ENCODE peak calls at places on chromosomes 6 and 20, in eight cellular contexts. R, J, I, O, M, S, P and Z are unnamed samples.

GRCh38 chr6:5020142-5020541 is 16.3 kb upstream of the RPP40 start:
- DNase-seq in R (no peak), J (no peak), I (no peak), O (no peak), M (no peak), S (no peak), P (no peak), Z (no peak)

GRCh38 chr6:53411451-53411850 is 62.7 kb upstream of the ELOVL5 start:
- DNase-seq in R (no peak), J (no peak), I (no peak), O (no peak), M (no peak), S (no peak), P (no peak), Z (no peak)

GRCh38 chr6:154414021-154414813 is 57.6 kb upstream of the IPCEF1 start:
- DNase-seq in R (no peak), J (no peak), I (no peak), O (no peak), M (peak; percentile 69), S (peak; percentile 75), P (no peak), Z (no peak)

GRCh38 chr20:5135363-5136012 is 8.7 kb downstream of the CDS2 start:
- DNase-seq in R (no peak), J (no peak), I (no peak), O (no peak), M (no peak), S (no peak), P (no peak), Z (no peak)

GRCh38 chr6:37347177-37348145 is 6.3 kb upstream of the RNF8 start:
- DNase-seq in R (no peak), J (no peak), I (no peak), O (no peak), M (no peak), S (no peak), P (no peak), Z (no peak)

GRCh38 chr6:33455051-33455450 is 675 bp downstream of the ZBTB9 start:
- DNase-seq in R (no peak), J (no peak), I (no peak), O (no peak), M (no peak), S (no peak), P (no peak), Z (no peak)

GRCh38 chr6:31727034-31727716 is 1.9 kb downstream of the DDAH2 start:
- DNase-seq in R (no peak), J (no peak), I (peak; percentile 51), O (no peak), M (no peak), S (no peak), P (no peak), Z (peak; percentile 77)

GRCh38 chr20:47574616-47575401 is 73.1 kb downstream of the NCOA3 start:
- DNase-seq in R (no peak), J (peak; percentile 50), I (no peak), O (no peak), M (no peak), S (peak; percentile 9), P (no peak), Z (no peak)

GRCh38 chr6:26224940-26225847 is 138.0 kb downstream of the HFE start:
- DNase-seq in R (no peak), J (no peak), I (no peak), O (no peak), M (peak; percentile 86), S (no peak), P (no peak), Z (no peak)

GRCh38 chr6:46612645-46613044 is 40.0 kb downstream of the CYP39A1 start:
- DNase-seq in R (no peak), J (peak; percentile 25), I (no peak), O (no peak), M (no peak), S (no peak), P (no peak), Z (no peak)

GRCh38 chr20:36118372-36118771 is 36.2 kb upstream of the EPB41L1 start:
- DNase-seq in R (no peak), J (no peak), I (no peak), O (no peak), M (no peak), S (no peak), P (no peak), Z (no peak)
- H3K27ac ChIP-seq in R (no peak overlapping the region), J (no peak overlapping the region), I (peak overlapping the region; percentile 43), O (no peak overlapping the region), M (no peak overlapping the region), S (no peak overlapping the region), P (no peak overlapping the region), Z (no peak overlapping the region)

GRCh38 chr6:57172136-57173055 is at the start of gene BAG2:
- DNase-seq in R (peak; percentile 78), J (peak; percentile 89), I (peak; percentile 88), O (peak; percentile 74), M (peak; percentile 75), S (peak; percentile 98), P (peak; percentile 87), Z (peak; percentile 96)
- TF ChIP-seq CTCF in R (no peak), J (peak; percentile 44), I (peak; percentile 30), O (no peak), M (peak; percentile 6), S (no peak), P (no peak), Z (peak; percentile 27)

GRCh38 chr6:168916576-168917207 is 337.0 kb downstream of the THBS2 start:
- DNase-seq in R (peak; percentile 46), J (no peak), I (no peak), O (no peak), M (no peak), S (no peak), P (no peak), Z (no peak)
- H3K27ac ChIP-seq in R (peak overlapping the region; percentile 75), J (no peak overlapping the region), I (peak overlapping the region; percentile 70), O (no peak overlapping the region), M (no peak overlapping the region), S (no peak overlapping the region), P (no peak overlapping the region), Z (no peak overlapping the region)

GRCh38 chr6:150143521-150144293 is 863 bp downstream of the PPP1R14C start:
- DNase-seq in R (no peak), J (peak; percentile 13), I (peak; percentile 38), O (no peak), M (no peak), S (no peak), P (no peak), Z (no peak)
- TF ChIP-seq CTCF in R (no peak), J (no peak), I (no peak), O (no peak), M (no peak), S (no peak), P (no peak), Z (no peak)

DNA sequence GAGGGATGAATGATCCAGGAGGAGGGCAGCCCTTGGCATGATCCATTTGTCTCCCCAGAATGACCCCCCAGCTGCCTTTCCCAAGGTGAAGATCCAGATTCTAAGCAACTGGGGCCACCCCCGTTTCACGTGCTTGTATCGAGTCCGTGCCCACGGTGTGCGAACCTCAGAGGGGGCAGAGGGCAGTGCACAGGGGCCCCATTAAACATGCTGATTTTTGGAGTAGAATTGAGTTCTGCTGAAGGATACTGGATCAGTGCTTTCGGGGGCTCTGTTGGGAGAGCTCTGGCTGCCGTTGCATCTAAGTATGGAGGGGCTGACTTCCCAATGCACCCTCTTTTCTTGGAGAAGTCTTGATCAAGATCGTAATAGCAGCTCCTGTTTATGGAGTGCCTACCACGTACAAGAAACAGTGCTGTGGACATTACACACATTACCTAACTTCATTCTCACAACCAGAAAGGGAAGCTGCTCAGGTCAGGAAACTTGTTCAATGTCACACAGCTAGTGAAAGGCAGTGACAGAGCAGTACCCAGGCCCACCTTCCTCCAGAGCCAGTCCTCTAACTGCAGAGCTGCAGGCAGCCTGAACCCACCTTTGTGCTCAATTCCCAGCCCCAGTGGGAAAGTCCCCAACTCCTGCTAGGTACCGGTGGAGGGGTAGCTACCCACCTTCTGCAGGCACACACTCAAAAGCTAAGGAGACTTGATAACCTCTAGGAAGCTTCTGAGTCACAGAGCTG is 5.4 kb downstream of the SPAG4 start:
- DNase-seq in R (no peak), J (no peak), I (no peak), O (no peak), M (no peak), S (peak; percentile 51), P (no peak), Z (no peak)
- H3K27ac ChIP-seq in R (no peak overlapping the region), J (no peak overlapping the region), I (no peak overlapping the region), O (no peak overlapping the region), M (no peak overlapping the region), S (peak overlapping the region; percentile 31), P (no peak overlapping the region), Z (no peak overlapping the region)

DNA sequence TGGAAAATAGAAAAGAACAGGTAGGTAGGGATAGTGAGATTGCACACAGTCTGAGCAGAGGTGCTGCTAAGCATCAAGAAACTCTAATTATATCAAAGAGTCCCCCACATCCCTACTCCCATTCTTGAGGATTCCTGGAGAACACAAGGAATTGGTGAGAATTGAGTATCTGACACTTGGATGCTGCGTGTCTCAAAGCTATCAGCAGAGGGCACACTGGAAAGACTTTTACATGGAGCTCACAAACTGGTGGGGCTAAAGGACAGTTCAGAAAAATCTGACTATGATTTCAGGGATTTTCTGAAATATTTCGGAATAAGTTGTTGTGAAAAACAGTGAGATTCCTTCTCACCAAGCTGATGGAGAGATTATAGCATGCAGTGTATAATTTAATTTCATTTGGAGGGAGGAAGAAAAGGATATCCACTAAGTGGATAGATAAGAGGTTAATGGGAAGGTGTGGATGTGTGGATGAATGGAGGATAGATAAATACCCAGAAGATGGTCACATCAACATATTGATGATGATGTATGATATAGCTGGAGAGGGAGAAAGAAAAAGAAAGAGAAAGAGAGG is 215.4 kb upstream of the DEFB112 start:
- DNase-seq in R (no peak), J (no peak), I (no peak), O (no peak), M (no peak), S (no peak), P (no peak), Z (no peak)
- TF ChIP-seq CTCF in R (no peak), J (no peak), I (no peak), O (no peak), M (peak; percentile 41), S (no peak), P (no peak), Z (no peak)

DNA sequence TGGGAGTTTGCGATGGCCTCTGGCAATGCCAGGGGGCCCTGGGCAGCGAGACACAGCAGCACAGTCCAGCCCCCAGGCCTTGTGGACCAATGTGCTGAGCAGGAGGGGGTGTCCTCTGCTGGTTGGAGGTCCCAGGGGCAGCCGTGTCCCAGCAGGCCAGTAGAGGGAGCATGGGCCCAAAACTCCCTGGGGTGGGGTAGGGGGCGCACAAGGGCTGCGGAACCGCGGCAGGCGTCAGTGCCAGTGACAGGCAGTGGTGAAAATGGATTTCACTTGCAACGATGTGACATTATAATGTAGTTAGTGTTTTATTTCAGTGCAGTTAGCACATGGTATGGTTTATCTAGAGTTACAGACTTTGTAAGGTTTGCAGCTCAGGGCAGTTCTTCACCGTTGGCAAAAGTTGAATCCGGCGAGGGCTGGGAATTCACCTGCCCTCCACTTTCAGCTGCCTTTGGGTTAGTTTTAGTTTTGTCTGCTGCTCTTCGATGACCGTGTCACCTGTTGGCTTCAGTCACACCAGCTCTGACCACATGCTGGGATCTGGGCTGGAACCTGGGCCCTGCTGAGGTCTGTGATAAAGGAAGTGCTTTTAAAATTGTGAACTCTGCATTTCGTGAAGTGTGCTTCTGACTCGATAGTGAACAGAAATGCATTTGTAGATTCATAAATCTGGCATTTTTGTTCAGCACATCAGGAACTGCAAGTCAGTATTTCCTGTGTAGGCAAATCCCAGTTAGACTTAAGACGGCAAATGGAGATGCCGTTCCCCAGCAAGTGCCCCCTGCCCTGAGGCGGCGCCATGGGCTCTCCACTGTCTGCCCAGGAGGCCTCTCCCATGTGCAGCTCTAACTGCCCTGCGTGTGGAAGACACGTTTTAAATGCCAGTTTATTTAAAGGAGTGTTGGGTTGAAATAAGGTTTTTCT is 46.8 kb downstream of the PYGB start:
- DNase-seq in R (peak; percentile 44), J (peak; percentile 53), I (peak; percentile 52), O (peak; percentile 54), M (no peak), S (peak; percentile 61), P (no peak), Z (peak; percentile 56)
- H3K27ac ChIP-seq in R (peak overlapping the region; percentile 67), J (peak overlapping the region; percentile 39), I (peak overlapping the region; percentile 68), O (no peak overlapping the region), M (peak overlapping the region; percentile 39), S (no peak overlapping the region), P (peak overlapping the region; percentile 60), Z (peak overlapping the region; percentile 84)

GRCh38 chr20:52937701-52938100 is 34.5 kb upstream of the TSHZ2 start:
- DNase-seq in R (no peak), J (no peak), I (no peak), O (no peak), M (no peak), S (no peak), P (no peak), Z (no peak)
- TF ChIP-seq CTCF in R (no peak), J (no peak), I (no peak), O (no peak), M (no peak), S (no peak), P (no peak), Z (no peak)